ENCODE peak calls at places on chromosomes 4 and X, in nine cellular contexts. One of them, this sample, is unnamed.
A peak's percentile ranks its signal among the peaks of the same experiment; 100 is the strongest.

GRCh38 chr4:150418757-150419410 is 163.1 kb upstream of the MAB21L2 start:
- DNase-seq in NCI-H1092 treated with DMSO at 0.1 percent for 48 hours: no peak
- DNase-seq in left kidney: no peak
- DNase-seq in fibroblast of the aortic adventitia: no peak
- DNase-seq in NCI-H1436: no peak
- DNase-seq in GM13977: no peak
- DNase-seq in WTC11: no peak
- DNase-seq in activated CD8-positive, alpha-beta T cell treated with anti-CD3 and anti-CD28 coated beads, Interleukin-2, amount 10 ng/mL, durations not matched to agents 7 days and 5 days: no peak
- DNase-seq in fibroblast of pulmonary artery: no peak
- DNase-seq in this sample: no peak

GRCh38 chr4:91340843-91341242 is 962.9 kb upstream of the GRID2 start:
- DNase-seq in left kidney: no peak
- DNase-seq in fibroblast of pulmonary artery: no peak
- DNase-seq in fibroblast of the aortic adventitia: no peak
- DNase-seq in activated CD8-positive, alpha-beta T cell treated with anti-CD3 and anti-CD28 coated beads, Interleukin-2, amount 10 ng/mL, durations not matched to agents 7 days and 5 days: no peak
- DNase-seq in NCI-H1092 treated with DMSO at 0.1 percent for 48 hours: no peak
- DNase-seq in NCI-H1436: no peak
- DNase-seq in WTC11: no peak
- DNase-seq in GM13977: no peak
- DNase-seq in this sample: no peak

GRCh38 chr4:54090804-54091623 is 8.9 kb upstream of the GSX2 start:
- DNase-seq in left kidney: peak; percentile 65
- DNase-seq in activated CD8-positive, alpha-beta T cell treated with anti-CD3 and anti-CD28 coated beads, Interleukin-2, amount 10 ng/mL, durations not matched to agents 7 days and 5 days: no peak
- DNase-seq in NCI-H1092 treated with DMSO at 0.1 percent for 48 hours: peak; percentile 40
- DNase-seq in WTC11: no peak
- DNase-seq in NCI-H1436: peak; percentile 10
- DNase-seq in fibroblast of the aortic adventitia: peak; percentile 23
- DNase-seq in GM13977: peak; percentile 61
- DNase-seq in fibroblast of pulmonary artery: no peak
- DNase-seq in this sample: no peak

GRCh38 chr4:34250562-34250961 is 1993.8 kb downstream of the ARAP2 start:
- DNase-seq in left kidney: no peak
- DNase-seq in NCI-H1436: no peak
- DNase-seq in fibroblast of the aortic adventitia: peak; percentile 43
- DNase-seq in activated CD8-positive, alpha-beta T cell treated with anti-CD3 and anti-CD28 coated beads, Interleukin-2, amount 10 ng/mL, durations not matched to agents 7 days and 5 days: no peak
- DNase-seq in GM13977: no peak
- DNase-seq in fibroblast of pulmonary artery: peak; percentile 86
- DNase-seq in WTC11: no peak
- DNase-seq in NCI-H1092 treated with DMSO at 0.1 percent for 48 hours: no peak
- DNase-seq in this sample: no peak

GRCh38 chr4:173214661-173215060 is 46.0 kb downstream of the GALNT7 start:
- DNase-seq in GM13977: no peak
- DNase-seq in NCI-H1092 treated with DMSO at 0.1 percent for 48 hours: peak; percentile 10
- DNase-seq in left kidney: no peak
- DNase-seq in fibroblast of pulmonary artery: peak; percentile 72
- DNase-seq in fibroblast of the aortic adventitia: peak; percentile 85
- DNase-seq in NCI-H1436: no peak
- DNase-seq in activated CD8-positive, alpha-beta T cell treated with anti-CD3 and anti-CD28 coated beads, Interleukin-2, amount 10 ng/mL, durations not matched to agents 7 days and 5 days: no peak
- DNase-seq in WTC11: no peak
- DNase-seq in this sample: no peak

GRCh38 chr4:77158487-77158861 is 1.5 kb downstream of the CCNG2 start:
- DNase-seq in activated CD8-positive, alpha-beta T cell treated with anti-CD3 and anti-CD28 coated beads, Interleukin-2, amount 10 ng/mL, durations not matched to agents 7 days and 5 days: no peak
- DNase-seq in NCI-H1436: no peak
- DNase-seq in GM13977: no peak
- DNase-seq in NCI-H1092 treated with DMSO at 0.1 percent for 48 hours: no peak
- DNase-seq in WTC11: no peak
- DNase-seq in fibroblast of the aortic adventitia: peak; percentile 29
- DNase-seq in fibroblast of pulmonary artery: peak; percentile 21
- DNase-seq in left kidney: no peak
- DNase-seq in this sample: no peak

GRCh38 chr4:65918217-65918616 is 247.9 kb upstream of the EPHA5 start:
- DNase-seq in fibroblast of pulmonary artery: no peak
- DNase-seq in NCI-H1436: peak; percentile 19
- DNase-seq in GM13977: no peak
- DNase-seq in left kidney: peak; percentile 7
- DNase-seq in NCI-H1092 treated with DMSO at 0.1 percent for 48 hours: peak; percentile 61
- DNase-seq in WTC11: no peak
- DNase-seq in fibroblast of the aortic adventitia: peak; percentile 4
- DNase-seq in activated CD8-positive, alpha-beta T cell treated with anti-CD3 and anti-CD28 coated beads, Interleukin-2, amount 10 ng/mL, durations not matched to agents 7 days and 5 days: no peak
- DNase-seq in this sample: peak; percentile 44

GRCh38 chrX:113522814-113523213 is 682.2 kb upstream of the AMOT start:
- DNase-seq in NCI-H1092 treated with DMSO at 0.1 percent for 48 hours: no peak
- DNase-seq in fibroblast of pulmonary artery: peak; percentile 38
- DNase-seq in left kidney: no peak
- DNase-seq in GM13977: peak; percentile 20
- DNase-seq in activated CD8-positive, alpha-beta T cell treated with anti-CD3 and anti-CD28 coated beads, Interleukin-2, amount 10 ng/mL, durations not matched to agents 7 days and 5 days: no peak
- DNase-seq in fibroblast of the aortic adventitia: peak; percentile 22
- DNase-seq in NCI-H1436: no peak
- DNase-seq in WTC11: no peak
- DNase-seq in this sample: no peak

This sample was measured in NCI-H2171.